ENCODE peak calls at places on chromosomes 2 and 18, in five cellular contexts. Z, D, A, K and G are unnamed samples.

GRCh38 chr2:101251844-101252407 is 760 bp upstream of the CNOT11 start:
- DNase-seq in A (no peak), K (peak; percentile 69), D (peak; percentile 74), Z (peak; percentile 12), G (no peak)

GRCh38 chr2:134862674-134863073 is 24.3 kb downstream of the ACMSD start:
- DNase-seq in Z (no peak), A (no peak), K (no peak), D (no peak), G (no peak)

GRCh38 chr2:17878222-17879136 is at the start of gene KCNS3:
- DNase-seq in A (peak; percentile 78), K (peak; percentile 60), Z (no peak), D (no peak), G (peak; percentile 62)

GRCh38 chr18:3889121-3889520 is 439.1 kb downstream of the TGIF1 start:
- DNase-seq in K (no peak), A (no peak), D (no peak), Z (no peak), G (no peak)

GRCh38 chr18:43420950-43421349 is 143.7 kb upstream of the SYT4 start:
- DNase-seq in K (no peak), A (no peak), Z (no peak), D (no peak), G (peak; percentile 12)

GRCh38 chr2:190333395-190333794 is 10.0 kb upstream of the INPP1 start:
- DNase-seq in D (no peak), A (no peak), Z (no peak), K (no peak), G (no peak)

GRCh38 chr2:127404466-127405251 is 13.6 kb upstream of the PROC start:
- DNase-seq in A (no peak), K (no peak), Z (no peak), D (no peak), G (no peak)

GRCh38 chr2:65367517-65367916 is 64.9 kb downstream of the SPRED2 start:
- DNase-seq in K (peak; percentile 44), Z (no peak), A (no peak), D (no peak), G (peak; percentile 39)

GRCh38 chr2:193985272-193985671 is 1671.8 kb upstream of the SLC39A10 start:
- DNase-seq in D (no peak), K (no peak), Z (no peak), A (no peak), G (no peak)

GRCh38 chr18:74732380-74732779 is 134.7 kb downstream of the ZNF407 start:
- DNase-seq in K (no peak), Z (no peak), A (no peak), D (no peak), G (no peak)

GRCh38 chr2:109403841-109404201 is 209.9 kb downstream of the SEPTIN10 start:
- DNase-seq in D (no peak), Z (no peak), A (no peak), K (no peak), G (no peak)

GRCh38 chr2:224909885-224910517 is 132.3 kb downstream of the DOCK10 start:
- DNase-seq in K (peak; percentile 35), D (no peak), A (peak; percentile 63), Z (no peak), G (no peak)

GRCh38 chr18:58496937-58497336 is 132.0 kb downstream of the ALPK2 start:
- DNase-seq in A (no peak), D (peak; percentile 10), K (no peak), Z (no peak), G (no peak)

GRCh38 chr2:80326214-80326613 is 21.7 kb upstream of the LRRTM1 start:
- DNase-seq in K (no peak), Z (no peak), A (no peak), D (no peak), G (no peak)

GRCh38 chr2:162115076-162115475 is 37.0 kb downstream of the GCG start:
- DNase-seq in K (no peak), Z (no peak), A (no peak), D (no peak), G (no peak)

GRCh38 chr2:206556357-206556949 is 85.8 kb upstream of the FAM237A start:
- DNase-seq in D (peak; percentile 48), K (no peak), A (no peak), Z (no peak), G (no peak)

GRCh38 chr2:170500770-170501169 is 214.4 kb upstream of the SP5 start:
- DNase-seq in D (no peak), A (no peak), Z (no peak), K (no peak), G (no peak)

GRCh38 chr2:212441141-212441540 is 97.5 kb downstream of the ERBB4 start:
- DNase-seq in Z (no peak), A (no peak), D (no peak), K (no peak), G (no peak)

GRCh38 chr2:9231291-9232165 is 24.9 kb downstream of the ASAP2 start:
- DNase-seq in K (peak; percentile 50), Z (no peak), A (no peak), D (no peak), G (no peak)

GRCh38 chr2:117832905-117833613 is 18.6 kb downstream of the DDX18 start:
- DNase-seq in D (no peak), K (no peak), Z (no peak), A (no peak), G (peak; percentile 36)

GRCh38 chr2:189261431-189261841 is 81.9 kb upstream of the COL5A2 start:
- DNase-seq in K (no peak), Z (no peak), D (no peak), A (no peak), G (no peak)

GRCh38 chr18:13003466-13003896 is 12.3 kb downstream of the CEP192 start:
- DNase-seq in A (no peak), K (peak; percentile 51), D (peak; percentile 78), Z (no peak), G (no peak)

GRCh38 chr2:207137922-207138321 is 27.8 kb downstream of the KLF7 start:
- DNase-seq in Z (no peak), A (no peak), D (no peak), K (no peak), G (no peak)

GRCh38 chr2:123098618-123099017 is 926.5 kb upstream of the CNTNAP5 start:
- DNase-seq in D (no peak), K (no peak), Z (no peak), A (no peak), G (no peak)

GRCh38 chr2:197011033-197011432 is 84.5 kb upstream of the PGAP1 start:
- DNase-seq in Z (no peak), D (no peak), A (no peak), K (no peak), G (no peak)

GRCh38 chr2:96970910-96971309 is 15.5 kb downstream of the FAM178B start:
- DNase-seq in A (no peak), K (no peak), D (no peak), Z (no peak), G (no peak)

GRCh38 chr2:142868281-142868762 is 9.1 kb upstream of the KYNU start:
- DNase-seq in K (peak; percentile 77), Z (no peak), A (peak; percentile 69), D (no peak), G (no peak)

GRCh38 chr2:241659150-241659739 is 21.8 kb downstream of the ATG4B start:
- DNase-seq in A (peak; percentile 70), Z (no peak), K (peak; percentile 58), D (no peak), G (peak; percentile 58)

GRCh38 chr18:27954226-27954625 is 222.7 kb downstream of the CDH2 start:
- DNase-seq in A (no peak), K (no peak), D (no peak), Z (no peak), G (no peak)

GRCh38 chr2:1964659-1965058 is 220.3 kb upstream of the PXDN start:
- DNase-seq in Z (no peak), D (no peak), A (no peak), K (no peak), G (no peak)

GRCh38 chr2:137943948-137944347 is 20.3 kb upstream of the HNMT start:
- DNase-seq in D (no peak), K (no peak), Z (no peak), A (no peak), G (no peak)

GRCh38 chr2:177001334-177001733 is 211.3 kb upstream of the HNRNPA3 start:
- DNase-seq in K (no peak), D (no peak), A (no peak), Z (no peak), G (no peak)

GRCh38 chr2:116696903-116697302 is 1117.6 kb upstream of the DDX18 start:
- DNase-seq in K (no peak), D (no peak), Z (no peak), A (no peak), G (no peak)

GRCh38 chr2:43218550-43219382 is 7.6 kb downstream of the ZFP36L2 start:
- DNase-seq in D (no peak), K (peak; percentile 77), Z (peak; percentile 78), A (peak; percentile 68), G (peak; percentile 36)

GRCh38 chr2:86078801-86079545 is 26.7 kb downstream of the POLR1A start:
- DNase-seq in D (no peak), Z (no peak), A (no peak), K (peak; percentile 34), G (peak; percentile 49)

GRCh38 chr18:79403723-79404566 is 8.2 kb downstream of the NFATC1 start:
- DNase-seq in D (no peak), K (no peak), A (peak; percentile 87), Z (no peak), G (peak; percentile 79)

GRCh38 chr2:147716906-147717305 is 127.9 kb upstream of the ACVR2A start:
- DNase-seq in K (no peak), D (no peak), Z (no peak), A (no peak), G (no peak)

GRCh38 chr2:101770672-101771071 is 73.2 kb downstream of the MAP4K4 start:
- DNase-seq in A (no peak), Z (no peak), K (no peak), D (peak; percentile 62), G (peak; percentile 57)

GRCh38 chr2:47572136-47572535 is 169.2 kb downstream of the MSH2 start:
- DNase-seq in D (no peak), K (no peak), A (no peak), Z (no peak), G (no peak)

GRCh38 chr2:47566207-47566858 is 163.4 kb downstream of the MSH2 start:
- DNase-seq in Z (no peak), K (no peak), A (no peak), D (no peak), G (no peak)

GRCh38 chr2:47564129-47564528 is 161.2 kb downstream of the MSH2 start:
- DNase-seq in K (no peak), A (no peak), D (no peak), Z (no peak), G (no peak)

GRCh38 chr2:47568164-47568861 is 165.4 kb downstream of the MSH2 start:
- DNase-seq in A (no peak), K (no peak), D (no peak), Z (no peak), G (no peak)

GRCh38 chr2:47569658-47570398 is 166.9 kb downstream of the MSH2 start:
- DNase-seq in D (no peak), Z (no peak), K (no peak), A (no peak), G (no peak)
- H3K4me3 ChIP-seq in D (no peak overlapping the region), Z (no peak overlapping the region), K (peak overlapping the region; percentile 50), A (peak overlapping the region; percentile 61), G (no peak overlapping the region)

GRCh38 chr2:200698217-200698616 is 112.4 kb downstream of the AOX1 start:
- DNase-seq in A (no peak), K (no peak), Z (no peak), D (no peak), G (no peak)
- H3K4me1 ChIP-seq in A (no peaks in the 10 kb centered on the region), K (no peaks in the 10 kb centered on the region), Z (no peaks in the 10 kb centered on the region), D (no peaks in the 10 kb centered on the region), G (no peaks in the 10 kb centered on the region)

GRCh38 chr2:165633431-165633830 is 160.6 kb downstream of the GALNT3 start:
- DNase-seq in D (no peak), K (no peak), Z (no peak), A (no peak), G (no peak)
- H3K27ac ChIP-seq in D (no peak overlapping the region), K (no peak overlapping the region), Z (no peak overlapping the region), A (no peak overlapping the region), G (no peak overlapping the region)

GRCh38 chr2:20667151-20667530 is 197 bp downstream of the GDF7 start:
- DNase-seq in Z (no peak), A (no peak), D (no peak), K (no peak), G (no peak)
- H3K4me3 ChIP-seq in Z (peak overlapping the region; percentile 48), A (peak overlapping the region; percentile 59), D (no peak overlapping the region), K (peak overlapping the region; percentile 58), G (no peak overlapping the region)